ENCODE peak calls at places on chromosomes 3 and 15, in four cellular contexts. One of them, this sample, is unnamed. For H3K4me1 and H3K9me3, the result is how much of the 10 kb centered on the place peaks cover.

GRCh38 chr3:114308377-114308776 is 14.5 kb downstream of the TIGIT start:
- DNase-seq in adrenal gland: no peak
- DNase-seq in fibroblast of lung: no peak
- DNase-seq in psoas muscle: no peak
- DNase-seq in this sample: no peak

GRCh38 chr15:42408178-42408577 is 48.9 kb downstream of the CAPN3 start:
- DNase-seq in psoas muscle: no peak
- DNase-seq in fibroblast of lung: no peak
- DNase-seq in adrenal gland: no peak
- DNase-seq in this sample: no peak

GRCh38 chr3:189727898-189728297 is 96.7 kb downstream of the TP63 start:
- DNase-seq in adrenal gland: no peak
- DNase-seq in fibroblast of lung: no peak
- DNase-seq in psoas muscle: no peak
- DNase-seq in this sample: no peak

GRCh38 chr3:42043116-42043796 is 47.9 kb upstream of the TRAK1 start:
- DNase-seq in fibroblast of lung: peak
- DNase-seq in adrenal gland: no peak
- DNase-seq in psoas muscle: no peak
- DNase-seq in this sample: no peak

GRCh38 chr3:27943106-27943505 is 221.0 kb upstream of the EOMES start:
- DNase-seq in psoas muscle: no peak
- DNase-seq in fibroblast of lung: peak
- DNase-seq in adrenal gland: peak
- DNase-seq in this sample: no peak

GRCh38 chr3:149152420-149152819 is 23.0 kb downstream of the HPS3 start:
- DNase-seq in psoas muscle: no peak
- DNase-seq in adrenal gland: no peak
- DNase-seq in fibroblast of lung: peak
- DNase-seq in this sample: no peak

GRCh38 chr3:156728267-156728985 is 54.0 kb downstream of the TIPARP start:
- DNase-seq in fibroblast of lung: no peak
- DNase-seq in psoas muscle: no peak
- DNase-seq in adrenal gland: no peak
- DNase-seq in this sample: no peak

GRCh38 chr3:139846729-139847128 is 88.3 kb upstream of the CLSTN2 start:
- DNase-seq in fibroblast of lung: no peak
- DNase-seq in psoas muscle: no peak
- DNase-seq in adrenal gland: no peak
- DNase-seq in this sample: no peak

GRCh38 chr3:134373278-134373941 is 837 bp downstream of the AMOTL2 start:
- DNase-seq in adrenal gland: peak
- DNase-seq in fibroblast of lung: peak
- DNase-seq in psoas muscle: peak
- DNase-seq in this sample: peak

GRCh38 chr3:128482857-128483656 is 9.9 kb downstream of the GATA2 start:
- DNase-seq in psoas muscle: peak
- DNase-seq in adrenal gland: peak
- DNase-seq in fibroblast of lung: peak
- DNase-seq in this sample: peak

GRCh38 chr15:35450492-35450891 is 95.5 kb downstream of the DPH6 start:
- DNase-seq in fibroblast of lung: peak
- DNase-seq in adrenal gland: no peak
- DNase-seq in psoas muscle: no peak
- DNase-seq in this sample: no peak

GRCh38 chr15:75925440-75925839 is 21.8 kb downstream of the FBXO22 start:
- DNase-seq in adrenal gland: no peak
- DNase-seq in psoas muscle: no peak
- DNase-seq in fibroblast of lung: no peak
- DNase-seq in this sample: no peak

GRCh38 chr3:69791111-69791510 is 51.8 kb downstream of the MITF start:
- DNase-seq in psoas muscle: peak
- DNase-seq in fibroblast of lung: peak
- DNase-seq in adrenal gland: peak
- DNase-seq in this sample: peak

GRCh38 chr3:185846041-185846440 is 21.2 kb upstream of the IGF2BP2 start:
- DNase-seq in fibroblast of lung: peak
- DNase-seq in adrenal gland: no peak
- DNase-seq in psoas muscle: no peak
- DNase-seq in this sample: no peak

GRCh38 chr15:47857384-47858168 is 140.3 kb downstream of the SEMA6D start:
- DNase-seq in fibroblast of lung: no peak
- DNase-seq in psoas muscle: no peak
- DNase-seq in adrenal gland: no peak
- DNase-seq in this sample: no peak

GRCh38 chr3:17431004-17431403 is 311.4 kb downstream of the TBC1D5 start:
- DNase-seq in adrenal gland: no peak
- DNase-seq in psoas muscle: no peak
- DNase-seq in fibroblast of lung: peak
- DNase-seq in this sample: no peak

GRCh38 chr3:71723452-71724170 is 1.6 kb downstream of the EIF4E3 start:
- DNase-seq in adrenal gland: no peak
- DNase-seq in psoas muscle: no peak
- DNase-seq in fibroblast of lung: no peak
- DNase-seq in this sample: no peak

GRCh38 chr3:15271030-15271429 is 61.4 kb downstream of the SH3BP5 start:
- DNase-seq in fibroblast of lung: no peak
- DNase-seq in psoas muscle: no peak
- DNase-seq in adrenal gland: peak
- DNase-seq in this sample: no peak

GRCh38 chr3:14295037-14295436 is 107.4 kb upstream of the SLC6A6 start:
- DNase-seq in fibroblast of lung: no peak
- DNase-seq in psoas muscle: no peak
- DNase-seq in adrenal gland: no peak
- DNase-seq in this sample: no peak

GRCh38 chr3:139772539-139773500 is 95.0 kb upstream of the NMNAT3 start:
- DNase-seq in fibroblast of lung: peak
- DNase-seq in adrenal gland: no peak
- DNase-seq in psoas muscle: no peak
- DNase-seq in this sample: no peak

GRCh38 chr3:123431658-123432323 is 17.1 kb downstream of the ADCY5 start:
- DNase-seq in adrenal gland: no peak
- DNase-seq in psoas muscle: no peak
- DNase-seq in fibroblast of lung: no peak
- DNase-seq in this sample: no peak

GRCh38 chr3:24495334-24495994 is 814 bp upstream of the THRB start:
- DNase-seq in fibroblast of lung: no peak
- DNase-seq in adrenal gland: peak
- DNase-seq in psoas muscle: peak
- DNase-seq in this sample: peak

GRCh38 chr3:159867372-159867771 is 121.3 kb upstream of the IL12A start:
- DNase-seq in fibroblast of lung: no peak
- DNase-seq in adrenal gland: no peak
- DNase-seq in psoas muscle: no peak
- DNase-seq in this sample: no peak

GRCh38 chr15:55372701-55373440 is 35.3 kb downstream of the CCPG1 start:
- DNase-seq in fibroblast of lung: no peak
- DNase-seq in adrenal gland: no peak
- DNase-seq in psoas muscle: no peak
- DNase-seq in this sample: no peak

GRCh38 chr3:154275965-154276364 is 48.3 kb downstream of the DHX36 start:
- DNase-seq in fibroblast of lung: no peak
- DNase-seq in psoas muscle: no peak
- DNase-seq in adrenal gland: no peak
- DNase-seq in this sample: no peak

GRCh38 chr15:66654718-66655375 is 47.2 kb upstream of the SMAD6 start:
- DNase-seq in fibroblast of lung: no peak
- DNase-seq in psoas muscle: no peak
- DNase-seq in adrenal gland: no peak
- DNase-seq in this sample: no peak

GRCh38 chr3:61808999-61809398 is 247.6 kb downstream of the PTPRG start:
- DNase-seq in fibroblast of lung: no peak
- DNase-seq in psoas muscle: no peak
- DNase-seq in adrenal gland: no peak
- DNase-seq in this sample: no peak

GRCh38 chr3:61806810-61807209 is 245.4 kb downstream of the PTPRG start:
- DNase-seq in psoas muscle: no peak
- DNase-seq in adrenal gland: no peak
- DNase-seq in fibroblast of lung: no peak
- DNase-seq in this sample: no peak

GRCh38 chr3:61809879-61810278 is 248.5 kb downstream of the PTPRG start:
- DNase-seq in psoas muscle: peak
- DNase-seq in fibroblast of lung: peak
- DNase-seq in adrenal gland: peak
- DNase-seq in this sample: no peak

GRCh38 chr3:61807865-61808276 is 246.5 kb downstream of the PTPRG start:
- DNase-seq in psoas muscle: no peak
- DNase-seq in fibroblast of lung: peak
- DNase-seq in adrenal gland: no peak
- DNase-seq in this sample: no peak

DNA sequence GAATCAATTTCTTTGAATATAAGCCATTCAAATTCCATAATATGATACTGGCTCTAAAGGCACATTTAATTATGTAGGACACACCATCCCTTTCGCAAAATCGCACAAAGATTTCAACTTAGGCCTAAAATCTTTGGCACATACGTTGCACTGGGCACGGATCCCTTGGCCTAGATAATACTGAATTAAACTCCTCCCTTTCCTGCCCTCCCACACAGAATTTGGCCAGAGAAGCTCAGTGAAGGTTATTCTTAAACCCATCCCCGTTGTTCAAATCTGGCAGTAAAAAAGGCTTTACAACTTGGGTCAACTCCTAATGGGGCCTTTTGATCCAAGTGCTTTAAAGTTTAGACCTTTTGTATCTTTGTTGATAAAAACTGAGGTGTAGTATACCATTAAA is 247.2 kb downstream of the PTPRG start:
- DNase-seq in fibroblast of lung: peak
- DNase-seq in psoas muscle: no peak
- DNase-seq in adrenal gland: peak
- DNase-seq in this sample: peak
- H3K4me1 ChIP-seq in fibroblast of lung: under half
- H3K4me1 ChIP-seq in psoas muscle: half or more
- H3K4me1 ChIP-seq in adrenal gland: half or more
- H3K4me1 ChIP-seq in this sample: under half

GRCh38 chr15:25176991-25177954 is 222.5 kb downstream of the SNRPN start:
- DNase-seq in fibroblast of lung: no peak
- DNase-seq in adrenal gland: peak
- DNase-seq in psoas muscle: peak
- DNase-seq in this sample: no peak

GRCh38 chr15:25176616-25176923 is 221.8 kb downstream of the SNRPN start:
- DNase-seq in psoas muscle: peak
- DNase-seq in adrenal gland: peak
- DNase-seq in fibroblast of lung: no peak
- DNase-seq in this sample: no peak

GRCh38 chr15:25173241-25174028 is 218.6 kb downstream of the SNRPN start:
- DNase-seq in adrenal gland: no peak
- DNase-seq in fibroblast of lung: no peak
- DNase-seq in psoas muscle: peak
- DNase-seq in this sample: no peak

GRCh38 chr15:25175789-25176615 is 221.2 kb downstream of the SNRPN start:
- DNase-seq in fibroblast of lung: no peak
- DNase-seq in psoas muscle: peak
- DNase-seq in adrenal gland: peak
- DNase-seq in this sample: peak

DNA sequence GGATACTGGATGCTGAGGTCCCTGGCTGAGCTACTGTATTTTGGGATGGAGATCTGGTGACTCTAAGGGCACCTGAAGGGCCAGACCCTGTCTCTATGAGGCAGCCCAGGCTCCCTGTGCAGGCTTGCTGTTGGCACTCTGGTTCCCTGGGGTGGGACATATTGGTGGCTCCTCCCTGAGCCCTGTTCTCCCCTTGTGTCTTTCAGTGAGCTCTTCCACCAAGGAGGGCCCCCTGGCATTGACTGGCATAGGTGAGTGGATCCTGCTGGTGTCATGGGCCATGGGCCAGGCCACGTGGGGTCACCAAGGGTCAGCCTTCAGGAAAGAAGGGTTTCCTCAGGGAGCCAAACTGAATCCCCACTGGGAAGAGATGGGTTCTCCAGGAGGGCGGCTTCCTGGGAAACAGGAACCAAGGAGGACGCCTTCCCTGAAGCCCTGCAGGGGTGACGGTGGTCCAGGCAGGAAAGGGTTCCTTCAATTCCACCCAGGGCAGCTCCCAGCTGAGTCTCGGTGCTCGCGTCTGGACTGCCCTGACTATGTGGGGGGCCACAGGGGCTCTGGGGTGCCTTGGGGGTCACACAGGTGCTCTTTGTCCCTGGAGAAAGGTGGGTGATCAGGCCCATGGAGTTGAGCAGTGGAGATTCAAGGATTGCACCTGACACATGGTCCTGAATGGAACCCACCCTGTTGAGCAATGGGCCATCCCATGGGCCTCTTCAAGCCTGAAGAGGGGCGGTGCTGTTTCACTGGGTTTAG is 220.4 kb downstream of the SNRPN start:
- DNase-seq in psoas muscle: peak
- DNase-seq in fibroblast of lung: no peak
- DNase-seq in adrenal gland: peak
- DNase-seq in this sample: peak
- H3K9me3 ChIP-seq in psoas muscle: under half
- H3K9me3 ChIP-seq in fibroblast of lung: under half
- H3K9me3 ChIP-seq in adrenal gland: under half
- H3K9me3 ChIP-seq in this sample: under half

DNA sequence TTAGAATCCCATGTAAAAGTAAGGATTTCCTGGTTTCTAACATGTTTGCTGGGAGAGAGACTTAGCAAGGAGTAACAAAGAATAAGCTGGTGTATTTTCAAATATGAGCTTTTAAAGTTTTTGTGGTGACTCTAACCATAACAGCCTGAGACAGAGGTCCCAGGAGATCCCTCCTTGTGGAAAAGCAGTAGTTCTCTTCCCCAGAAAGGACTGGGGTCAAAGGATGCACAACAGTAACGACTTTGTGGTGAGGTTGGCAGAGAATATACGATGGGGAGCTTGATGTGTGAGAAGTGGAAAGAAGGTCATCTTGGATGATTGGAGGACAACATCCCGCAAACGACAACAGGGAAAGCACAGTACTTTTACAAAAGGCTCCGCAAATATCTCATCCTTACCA is 38.2 kb downstream of the ABHD5 start:
- DNase-seq in psoas muscle: no peak
- DNase-seq in adrenal gland: no peak
- DNase-seq in fibroblast of lung: no peak
- DNase-seq in this sample: no peak
- H3K27ac ChIP-seq in psoas muscle: no peak
- H3K27ac ChIP-seq in adrenal gland: no peak
- H3K27ac ChIP-seq in fibroblast of lung: no peak
- H3K27ac ChIP-seq in this sample: no peak

DNA sequence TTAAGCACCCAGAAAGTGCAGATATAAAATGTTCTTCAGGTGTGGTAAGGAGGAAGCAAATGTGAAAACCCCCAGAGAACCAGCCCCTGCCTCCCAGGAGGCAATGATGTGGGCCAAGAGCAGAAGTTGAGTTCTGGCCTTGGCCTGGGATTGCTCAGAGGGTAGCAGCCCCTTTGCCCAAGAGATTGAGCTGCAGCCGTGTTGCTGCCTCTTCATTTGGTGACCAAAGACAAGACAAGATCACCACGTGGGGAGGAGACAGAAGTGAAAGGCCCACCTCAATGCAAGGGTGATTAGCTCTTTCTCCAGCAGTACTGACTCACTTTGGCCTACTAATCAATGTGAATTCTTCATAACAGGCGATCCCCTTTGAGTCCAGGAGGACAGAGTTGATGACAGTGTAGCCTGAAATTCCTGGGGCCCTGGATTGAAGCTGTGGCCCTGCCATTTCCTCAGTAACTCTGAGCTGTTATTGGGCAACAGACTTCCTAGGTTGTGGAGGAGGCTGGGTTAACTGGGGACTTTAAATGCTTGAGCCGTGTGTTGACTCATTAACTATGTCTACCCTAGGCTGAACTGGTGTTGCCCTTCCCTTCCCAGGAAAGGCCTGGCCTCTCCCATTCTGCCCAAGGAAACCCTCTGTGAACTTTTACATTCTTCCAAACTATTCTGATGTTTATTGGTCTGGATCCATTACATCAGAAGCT is 86.5 kb downstream of the ST6GAL1 start:
- DNase-seq in psoas muscle: no peak
- DNase-seq in adrenal gland: peak
- DNase-seq in fibroblast of lung: peak
- DNase-seq in this sample: no peak
- H3K4me1 ChIP-seq in psoas muscle: under half
- H3K4me1 ChIP-seq in adrenal gland: under half
- H3K4me1 ChIP-seq in fibroblast of lung: under half
- H3K4me1 ChIP-seq in this sample: under half

This sample was measured in pancreas.